ENCODE peak calls at places on chromosomes 3 and 15, in six cellular contexts. I, G, R, L, W and B are unnamed samples. For H3K36me3 and H3K4me1, the result is how much of the 10 kb centered on the place peaks cover.

GRCh38 chr3:134367869-134368750 is 6.1 kb downstream of the AMOTL2 start:
- DNase-seq in I (no peak), G (no peak), R (peak), L (peak), W (no peak), B (no peak)

GRCh38 chr15:64755427-64755823 is 20.0 kb downstream of the RBPMS2 start:
- DNase-seq in I (no peak), G (no peak), R (no peak), L (no peak), W (no peak), B (no peak)

GRCh38 chr3:181040030-181040429 is 50.5 kb upstream of the DNAJC19 start:
- DNase-seq in I (no peak), G (no peak), R (no peak), L (no peak), W (no peak), B (no peak)

GRCh38 chr15:73375012-73375411 is 6.3 kb upstream of the HCN4 start:
- DNase-seq in I (no peak), G (no peak), R (no peak), L (no peak), W (no peak), B (no peak)

GRCh38 chr15:92663250-92663951 is 7.8 kb upstream of the FAM174B start:
- DNase-seq in I (no peak), G (no peak), R (no peak), L (no peak), W (no peak), B (no peak)

GRCh38 chr3:24451461-24452099 is 43.1 kb downstream of the THRB start:
- DNase-seq in I (peak), G (no peak), R (no peak), L (no peak), W (no peak), B (no peak)

GRCh38 chr3:134874737-134875413 is 79.8 kb downstream of the EPHB1 start:
- DNase-seq in I (peak), G (no peak), R (no peak), L (peak), W (no peak), B (no peak)

GRCh38 chr3:171156455-171157005 is 130.0 kb upstream of the SLC2A2 start:
- DNase-seq in I (peak), G (no peak), R (no peak), L (no peak), W (no peak), B (no peak)

GRCh38 chr3:125428216-125428830 is 53.2 kb upstream of the ZNF148 start:
- DNase-seq in I (no peak), G (no peak), R (no peak), L (no peak), W (no peak), B (no peak)

GRCh38 chr3:52614689-52615088 is 71.0 kb downstream of the PBRM1 start:
- DNase-seq in I (no peak), G (no peak), R (no peak), L (no peak), W (no peak), B (no peak)

GRCh38 chr3:173371848-173372487 is 25.6 kb upstream of the NLGN1 start:
- DNase-seq in I (peak), G (no peak), R (no peak), L (peak), W (no peak), B (no peak)

GRCh38 chr3:105868450-105868744 is 415 bp downstream of the CBLB start:
- DNase-seq in I (no peak), G (peak), R (peak), L (peak), W (no peak), B (no peak)

GRCh38 chr3:131109156-131109555 is 82.5 kb downstream of the NEK11 start:
- DNase-seq in I (no peak), G (no peak), R (no peak), L (no peak), W (no peak), B (no peak)

GRCh38 chr3:54217828-54218227 is 95.5 kb downstream of the CACNA2D3 start:
- DNase-seq in I (no peak), G (no peak), R (no peak), L (no peak), W (no peak), B (no peak)

GRCh38 chr3:145422541-145422940 is 738.4 kb downstream of the PLOD2 start:
- DNase-seq in I (no peak), G (no peak), R (no peak), L (no peak), W (no peak), B (no peak)

GRCh38 chr15:88018865-88019626 is 237.5 kb downstream of the NTRK3 start:
- DNase-seq in I (no peak), G (no peak), R (no peak), L (peak), W (no peak), B (no peak)

GRCh38 chr3:10928396-10928960 is 64.1 kb upstream of the SLC6A1 start:
- DNase-seq in I (no peak), G (no peak), R (peak), L (no peak), W (no peak), B (no peak)

GRCh38 chr3:10004506-10004905 is 17.9 kb upstream of the EMC3 start:
- DNase-seq in I (no peak), G (no peak), R (peak), L (no peak), W (no peak), B (no peak)

GRCh38 chr15:80854104-80854503 is 74.9 kb downstream of the CEMIP start:
- DNase-seq in I (no peak), G (peak), R (no peak), L (no peak), W (no peak), B (no peak)
- H3K36me3 ChIP-seq in I (under half), G (under half), R (under half), L (under half), W (under half), B (under half)

GRCh38 chr3:45001738-45002137 is 24.4 kb upstream of the CLEC3B start:
- DNase-seq in I (no peak), G (no peak), R (no peak), L (no peak), W (no peak), B (no peak)
- H3K27ac ChIP-seq in I (no peak), G (no peak), R (no peak), L (no peak), W (no peak), B (no peak)

DNA sequence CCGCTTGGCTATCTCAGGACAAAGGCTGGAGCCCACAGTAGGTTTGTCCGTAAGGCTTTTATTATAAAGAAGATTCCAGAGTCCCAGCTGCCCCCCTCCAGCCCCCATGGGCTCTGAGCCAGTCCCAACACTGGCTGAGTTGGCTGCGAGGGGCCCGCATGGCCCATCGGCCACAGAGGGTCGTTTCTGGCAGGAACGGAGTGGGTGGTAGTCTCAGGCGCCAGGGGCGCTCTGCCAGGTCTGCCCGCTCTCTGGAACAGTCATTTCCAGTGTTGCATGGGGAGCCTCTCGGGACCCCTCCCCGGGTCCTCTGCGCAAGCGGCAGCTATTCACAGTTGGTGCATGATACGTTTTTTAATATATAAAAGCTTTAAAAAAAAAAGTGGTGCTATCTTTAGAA is 12.2 kb downstream of the H1-8 start:
- DNase-seq in I (no peak), G (no peak), R (no peak), L (no peak), W (no peak), B (no peak)
- H3K4me1 ChIP-seq in I (under half), G (under half), R (under half), L (half or more), W (under half), B (under half)

DNA sequence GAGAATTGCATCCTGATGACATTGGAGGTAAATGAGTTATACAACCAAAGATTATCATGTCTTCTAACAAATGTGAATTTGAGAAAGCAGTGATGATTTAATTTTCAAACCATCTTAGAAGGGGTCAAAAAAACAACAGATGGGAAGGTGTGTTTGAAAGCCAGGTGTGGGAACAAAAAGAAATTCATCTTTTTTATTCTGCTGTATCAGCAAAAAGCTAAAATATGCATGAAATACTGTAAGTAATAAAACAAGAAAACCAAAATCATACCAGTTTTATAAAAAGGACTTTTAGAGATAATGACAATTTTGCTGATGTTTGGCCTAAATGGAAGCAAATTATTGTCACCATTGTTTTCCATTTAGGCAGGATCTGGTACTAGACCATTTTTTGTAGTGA is 145.5 kb downstream of the FBN1 start:
- DNase-seq in I (no peak), G (no peak), R (no peak), L (no peak), W (no peak), B (no peak)
- H3K36me3 ChIP-seq in I (under half), G (under half), R (half or more), L (under half), W (under half), B (under half)

GRCh38 chr3:72102057-72102711 is 317.2 kb upstream of the PROK2 start:
- DNase-seq in I (peak), G (no peak), R (no peak), L (no peak), W (no peak), B (no peak)
- H3K27ac ChIP-seq in I (no peak), G (no peak), R (no peak), L (no peak), W (no peak), B (no peak)

DNA sequence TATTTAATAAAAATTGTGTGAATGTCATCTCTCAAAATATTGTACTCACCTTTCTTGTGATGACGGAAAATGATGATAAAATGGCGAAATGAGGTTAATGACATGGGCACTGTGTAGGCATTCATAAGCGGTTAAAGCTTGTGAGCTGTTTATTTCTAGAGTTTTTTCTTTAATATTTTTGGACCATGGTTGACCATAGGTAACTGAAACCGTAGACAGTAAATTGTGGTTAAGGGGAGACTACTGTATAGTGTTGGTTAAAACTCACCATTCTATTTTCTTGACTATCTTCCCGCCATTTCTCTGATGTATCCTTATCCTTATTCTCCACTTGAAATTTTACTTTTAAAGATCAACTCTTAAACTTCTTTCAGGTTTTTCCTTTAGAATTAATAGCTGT is 14.5 kb downstream of the RNF111 start:
- DNase-seq in I (no peak), G (no peak), R (no peak), L (no peak), W (no peak), B (no peak)
- H3K4me1 ChIP-seq in I (under half), G (under half), R (under half), L (under half), W (under half), B (under half)

GRCh38 chr3:148232409-148232808 is 465.3 kb upstream of the AGTR1 start:
- DNase-seq in I (no peak), G (no peak), R (no peak), L (no peak), W (no peak), B (no peak)
- H3K36me3 ChIP-seq in I (under half), G (under half), R (under half), L (under half), W (under half), B (under half)